ENCODE peak calls at places on chromosomes 6 and 20, in eight cellular contexts. T is stimulated activated CD8-positive, alpha-beta memory T cell treated with anti-CD3 and anti-CD28 coated beads, Interleukin-15, amount 100 ng/mL, for 24 hours; P is breast epithelium; C is A549; N is stimulated activated CD4-positive, alpha-beta T cell treated with anti-CD3 and anti-CD28 coated beads, Interleukin-2, amount 100 ng/mL, for 48 hours; U is non-pigmented ciliary epithelial cell; W is NCI-H2107; H is HFFc6. O is an unnamed sample.
A peak's percentile ranks its signal among the peaks of the same experiment; 100 is the strongest.

GRCh38 chr6:33197431-33198048 is 2.9 kb downstream of the RXRB start:
- DNase-seq in P (no peak), H (peak; percentile 51), N (no peak), U (no peak), T (no peak), W (no peak), C (peak; percentile 67), O (no peak)

GRCh38 chr6:105968230-105968954 is 117.7 kb upstream of the PRDM1 start:
- DNase-seq in C (peak; percentile 20), H (no peak), P (no peak), W (no peak), U (peak; percentile 22), N (no peak), T (no peak), O (no peak)

GRCh38 chr6:143027058-143027457 is 33.6 kb upstream of the AIG1 start:
- DNase-seq in N (peak; percentile 32), C (no peak), W (no peak), U (no peak), P (no peak), T (peak; percentile 5), H (peak; percentile 9), O (no peak)

GRCh38 chr6:106360989-106361430 is 493 bp downstream of the CRYBG1 start:
- DNase-seq in P (peak; percentile 32), T (no peak), U (no peak), N (peak; percentile 11), H (no peak), W (no peak), C (no peak), O (no peak)

GRCh38 chr6:35919827-35920751 is 809 bp downstream of the SRPK1 start:
- DNase-seq in T (peak; percentile 13), U (no peak), W (no peak), P (no peak), C (no peak), H (peak; percentile 49), N (peak; percentile 25), O (no peak)

GRCh38 chr6:2296781-2297180 is 51.4 kb upstream of the GMDS start:
- DNase-seq in H (no peak), P (no peak), C (no peak), W (no peak), N (no peak), T (no peak), U (no peak), O (no peak)

GRCh38 chr6:3868544-3868943 is 19.4 kb downstream of the FAM50B start:
- DNase-seq in P (no peak), C (no peak), U (no peak), W (no peak), T (no peak), H (no peak), N (no peak), O (no peak)

GRCh38 chr6:79525272-79526100 is 11.7 kb downstream of the LCA5 start:
- DNase-seq in U (no peak), T (no peak), C (no peak), N (no peak), H (no peak), P (no peak), W (no peak), O (no peak)

GRCh38 chr6:137776786-137777185 is 90.3 kb upstream of the TNFAIP3 start:
- DNase-seq in N (no peak), P (no peak), H (no peak), C (no peak), W (no peak), T (no peak), U (peak; percentile 41), O (no peak)

GRCh38 chr20:24771651-24772061 is 177.4 kb upstream of the CST7 start:
- DNase-seq in H (no peak), T (no peak), W (no peak), C (no peak), N (no peak), U (no peak), P (no peak), O (no peak)

GRCh38 chr6:119942078-119942752 is 592.7 kb upstream of the MAN1A1 start:
- DNase-seq in C (no peak), N (no peak), W (no peak), U (no peak), P (no peak), H (no peak), T (no peak), O (no peak)

GRCh38 chr6:35596448-35597442 is 84.0 kb upstream of the TULP1 start:
- DNase-seq in W (no peak), N (no peak), P (no peak), C (no peak), U (peak; percentile 60), T (no peak), H (peak; percentile 75), O (no peak)

GRCh38 chr6:95687839-95688238 is 110.5 kb downstream of the MANEA start:
- DNase-seq in W (no peak), H (no peak), C (no peak), N (no peak), T (no peak), U (no peak), P (no peak), O (no peak)

GRCh38 chr6:128889870-128890269 is 6.9 kb downstream of the LAMA2 start:
- DNase-seq in W (no peak), T (no peak), C (no peak), H (no peak), U (no peak), N (no peak), P (no peak), O (no peak)

GRCh38 chr20:57869951-57870315 is 160.1 kb upstream of the PMEPA1 start:
- DNase-seq in T (no peak), C (no peak), P (no peak), U (no peak), H (no peak), W (no peak), N (no peak), O (no peak)

GRCh38 chr20:50093240-50093639 is 19.7 kb downstream of the UBE2V1 start:
- DNase-seq in P (no peak), U (no peak), W (no peak), T (no peak), N (no peak), H (no peak), C (no peak), O (no peak)

GRCh38 chr6:127341471-127342202 is 1.8 kb downstream of the ECHDC1 start:
- DNase-seq in N (no peak), W (no peak), P (no peak), U (no peak), T (no peak), C (no peak), H (no peak), O (no peak)

GRCh38 chr6:53361549-53362031 is 12.8 kb upstream of the ELOVL5 start:
- DNase-seq in W (no peak), T (no peak), U (no peak), P (peak; percentile 85), N (no peak), C (no peak), H (peak; percentile 54), O (no peak)

GRCh38 chr6:118141211-118141610 is 234.1 kb downstream of the SLC35F1 start:
- DNase-seq in H (no peak), P (no peak), T (no peak), C (no peak), W (no peak), U (no peak), N (no peak), O (no peak)

GRCh38 chr6:130381459-130382380 is 15.9 kb downstream of the TMEM200A start:
- DNase-seq in T (no peak), N (no peak), U (no peak), W (no peak), C (no peak), P (no peak), H (no peak), O (no peak)

GRCh38 chr20:25014816-25015215 is 22.3 kb upstream of the APMAP start:
- DNase-seq in C (no peak), P (no peak), U (no peak), T (no peak), W (no peak), N (no peak), H (no peak), O (no peak)

GRCh38 chr20:51659491-51660050 is 108.6 kb downstream of the ATP9A start:
- DNase-seq in P (no peak), T (no peak), W (no peak), U (no peak), N (no peak), C (no peak), H (no peak), O (no peak)

GRCh38 chr20:53157443-53158408 is 185.6 kb downstream of the TSHZ2 start:
- DNase-seq in P (no peak), N (peak; percentile 33), T (no peak), H (peak; percentile 8), W (peak; percentile 8), C (peak; percentile 37), U (peak; percentile 11), O (no peak)

GRCh38 chr6:161232001-161232400 is 41.9 kb downstream of the AGPAT4 start:
- DNase-seq in N (no peak), T (no peak), H (no peak), U (no peak), W (no peak), C (no peak), P (no peak), O (no peak)

GRCh38 chr6:19851273-19852089 is 14.3 kb downstream of the ID4 start:
- DNase-seq in N (no peak), W (peak; percentile 23), P (no peak), H (peak; percentile 79), C (peak; percentile 72), U (no peak), T (no peak), O (no peak)

GRCh38 chr6:129500958-129501381 is 209.0 kb downstream of the ARHGAP18 start:
- DNase-seq in P (no peak), T (no peak), U (no peak), C (peak; percentile 32), H (no peak), W (no peak), N (no peak), O (no peak)

GRCh38 chr6:31396422-31397152 is 6.8 kb upstream of the MICA start:
- DNase-seq in P (peak; percentile 81), U (no peak), C (peak; percentile 43), W (peak; percentile 17), H (peak; percentile 64), T (peak; percentile 73), N (peak; percentile 93), O (peak; percentile 90)

GRCh38 chr20:56343861-56344381 is 14.9 kb upstream of the FAM210B start:
- DNase-seq in P (no peak), W (no peak), N (peak; percentile 39), H (peak; percentile 18), C (peak; percentile 55), T (no peak), U (no peak), O (no peak)

GRCh38 chr20:62792182-62792939 is 3.9 kb upstream of the MRGBP start:
- DNase-seq in U (no peak), H (peak; percentile 61), W (no peak), C (no peak), P (no peak), T (no peak), N (no peak), O (no peak)

GRCh38 chr20:61976650-61977332 is 88.9 kb downstream of the TAF4 start:
- DNase-seq in C (no peak), T (no peak), U (no peak), H (no peak), N (no peak), W (peak; percentile 89), P (no peak), O (no peak)

GRCh38 chr6:34745277-34746103 is 11.8 kb upstream of the SNRPC start:
- DNase-seq in T (no peak), N (peak; percentile 2), W (no peak), P (peak; percentile 69), H (peak; percentile 83), C (no peak), U (peak; percentile 67), O (no peak)

GRCh38 chr20:63766695-63767426 is 27.3 kb downstream of the SLC2A4RG start:
- DNase-seq in H (no peak), P (no peak), W (no peak), C (no peak), T (no peak), N (no peak), U (no peak), O (no peak)

GRCh38 chr6:98323605-98324004 is 510.8 kb upstream of the POU3F2 start:
- DNase-seq in W (no peak), C (no peak), H (no peak), U (no peak), T (no peak), P (no peak), N (no peak), O (no peak)

GRCh38 chr20:44979090-44979621 is 12.8 kb downstream of the STK4 start:
- DNase-seq in H (no peak), T (no peak), N (peak; percentile 41), U (no peak), W (no peak), P (no peak), C (no peak), O (no peak)

O was measured in omental fat pad.